ENCODE peak calls at places on chromosomes 5 and 9, in four cellular contexts. B is H54, Z is ovary, O is GM12891. V is an unnamed sample.

GRCh38 chr9:129068110-129068509 is 12.8 kb upstream of the DOLPP1 start:
- DNase-seq in B (no peak), Z (no peak), O (no peak), V (no peak)

GRCh38 chr5:176353533-176353932 is 8.0 kb downstream of the KIAA1191 start:
- DNase-seq in B (no peak), Z (no peak), O (no peak), V (no peak)

GRCh38 chr9:96217756-96218693 is 84.0 kb downstream of the HSD17B3 start:
- DNase-seq in B (peak; percentile 99), Z (peak; percentile 92), O (peak; percentile 86), V (peak; percentile 81)

GRCh38 chr5:91641730-91642350 is 258.7 kb upstream of the ARRDC3 start:
- DNase-seq in B (no peak), Z (no peak), O (no peak), V (peak; percentile 44)

GRCh38 chr5:179867476-179867875 is 8.9 kb upstream of the MRNIP start:
- DNase-seq in B (no peak), Z (no peak), O (no peak), V (no peak)

GRCh38 chr9:88651682-88652633 is 117.0 kb downstream of the NXNL2 start:
- DNase-seq in B (peak; percentile 90), Z (peak; percentile 90), O (no peak), V (peak; percentile 61)

GRCh38 chr5:88396635-88397285 is 128.1 kb upstream of the TMEM161B start:
- DNase-seq in B (no peak), Z (no peak), O (no peak), V (no peak)

GRCh38 chr5:62460578-62460983 is 48.0 kb downstream of the IPO11 start:
- DNase-seq in B (no peak), Z (no peak), O (peak; percentile 17), V (peak; percentile 63)

GRCh38 chr5:148569948-148570347 is 84.4 kb downstream of the HTR4 start:
- DNase-seq in B (no peak), Z (no peak), O (no peak), V (no peak)

GRCh38 chr9:107281164-107281563 is 1.9 kb upstream of the RAD23B start:
- DNase-seq in B (no peak), Z (no peak), O (no peak), V (peak; percentile 44)

GRCh38 chr5:77230727-77231469 is 20.4 kb downstream of the PDE8B start:
- DNase-seq in B (no peak), Z (no peak), O (no peak), V (peak; percentile 55)

GRCh38 chr5:73160239-73160671 is 12.7 kb upstream of the TMEM174 start:
- DNase-seq in B (no peak), Z (no peak), O (no peak), V (peak; percentile 71)

GRCh38 chr5:179195561-179196419 is 135.6 kb downstream of the ZNF354C start:
- DNase-seq in B (no peak), Z (no peak), O (no peak), V (no peak)

GRCh38 chr9:69649566-69650260 is 22.5 kb downstream of the APBA1 start:
- DNase-seq in B (no peak), Z (no peak), O (no peak), V (no peak)

GRCh38 chr9:92775466-92775865 is 10.8 kb upstream of the BICD2 start:
- DNase-seq in B (no peak), Z (no peak), O (no peak), V (no peak)

GRCh38 chr5:128539038-128539429 is 989 bp upstream of the FBN2 start:
- DNase-seq in B (no peak), Z (no peak), O (no peak), V (peak; percentile 43)

GRCh38 chr5:128537306-128537998 is 593 bp downstream of the FBN2 start:
- DNase-seq in B (no peak), Z (peak; percentile 41), O (peak; percentile 9), V (peak; percentile 86)

GRCh38 chr5:128536861-128537305 is 1.2 kb downstream of the FBN2 start:
- DNase-seq in B (no peak), Z (no peak), O (no peak), V (no peak)

GRCh38 chr5:128538249-128539037 is 398 bp upstream of the FBN2 start:
- DNase-seq in B (no peak), Z (peak; percentile 43), O (no peak), V (peak; percentile 86)

GRCh38 chr5:128537999-128538248 is at the start of gene FBN2:
- DNase-seq in B (no peak), Z (no peak), O (no peak), V (no peak)
- TF ChIP-seq POLR2A in B (no peak), Z (no peak), O (no peak), V (no peak)

DNA sequence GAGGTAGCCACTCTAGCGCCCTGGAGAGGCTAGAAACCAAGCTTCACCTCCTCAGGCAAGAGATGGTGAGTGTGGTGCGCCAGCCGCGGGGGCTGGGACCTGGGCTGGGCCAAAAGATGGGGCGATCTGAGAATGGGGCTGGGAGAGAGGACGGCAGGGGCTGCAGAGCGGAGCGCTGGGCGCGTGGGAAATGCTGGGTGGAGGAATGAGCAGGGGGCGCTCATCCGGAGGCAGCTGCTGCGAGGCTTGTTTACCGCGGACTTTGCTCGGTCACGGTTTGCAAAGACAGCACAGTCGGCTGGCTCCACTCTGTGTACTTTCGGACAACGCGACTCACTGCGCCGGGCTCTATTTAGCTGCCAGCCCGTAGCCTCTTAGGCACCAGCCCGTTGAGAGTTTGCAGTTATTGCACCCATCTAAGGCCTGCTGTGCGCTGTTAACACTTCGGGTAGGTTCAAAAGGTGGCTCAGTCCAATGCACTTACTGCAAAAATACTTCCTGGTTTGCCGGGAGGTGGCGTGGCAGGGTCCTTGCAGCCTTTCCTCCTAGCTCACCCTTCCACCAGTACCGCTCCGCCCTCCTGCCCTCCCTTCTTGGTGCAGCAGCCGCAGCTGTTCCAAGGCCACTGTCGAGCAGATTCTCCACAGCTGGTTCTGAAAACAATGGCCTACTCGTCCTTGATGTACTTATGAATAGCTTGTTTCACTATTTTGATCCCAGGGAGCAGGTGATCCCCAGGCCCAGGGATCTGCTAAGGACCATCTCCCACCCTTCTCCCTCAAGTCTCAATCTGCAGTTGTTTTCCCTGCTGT is 1.3 kb downstream of the LURAP1L start:
- DNase-seq in B (peak; percentile 61), Z (peak; percentile 87), O (no peak), V (peak; percentile 50)
- TF ChIP-seq POLR2A in B (peak; percentile 18), Z (no peak), O (no peak), V (no peak)

DNA sequence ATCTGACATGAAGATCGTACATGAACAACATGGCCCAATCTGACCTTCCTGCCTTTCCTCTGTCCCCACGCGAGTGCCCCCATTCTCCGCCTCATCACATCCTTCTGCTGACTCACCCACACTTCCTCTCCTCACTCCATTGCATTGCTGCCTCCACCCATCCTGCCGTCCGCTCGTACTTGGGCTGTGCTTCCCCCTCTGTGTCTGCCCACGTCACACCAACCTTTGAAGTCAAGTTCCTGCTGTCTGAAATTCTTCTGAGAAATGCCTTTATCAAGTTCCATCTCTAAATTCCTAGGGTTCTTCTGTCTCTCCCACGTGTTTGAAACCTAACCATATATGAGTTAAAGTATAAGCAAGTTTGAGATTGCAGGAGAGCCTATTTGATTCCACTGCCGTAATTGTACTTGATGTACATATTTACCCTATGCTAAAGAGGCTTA is 18.0 kb upstream of the STARD4 start:
- DNase-seq in B (peak; percentile 51), Z (no peak), O (peak; percentile 20), V (peak; percentile 79)
- TF ChIP-seq POLR2A in B (peak; percentile 27), Z (no peak), O (no peak), V (no peak)

GRCh38 chr5:78534148-78535009 is 114.2 kb downstream of the LHFPL2 start:
- DNase-seq in B (peak; percentile 58), Z (no peak), O (no peak), V (peak; percentile 53)
- TF ChIP-seq POLR2A in B (peak; percentile 15), Z (no peak), O (no peak), V (no peak)

GRCh38 chr5:65562731-65563701 is at the start of the genes CENPK and PPWD1:
- DNase-seq in B (peak; percentile 80), Z (peak; percentile 93), O (peak; percentile 60), V (peak; percentile 97)
- TF ChIP-seq POLR2A in B (peak; percentile 72), Z (peak; percentile 61), O (peak; percentile 75), V (peak; percentile 93)

GRCh38 chr9:36572515-36573418 is at the start of gene MELK:
- DNase-seq in B (peak; percentile 63), Z (peak; percentile 88), O (peak; percentile 94), V (peak; percentile 82)
- TF ChIP-seq POLR2A in B (peak; percentile 47), Z (peak; percentile 9), O (peak; percentile 90), V (peak; percentile 72)

GRCh38 chr5:16936150-16937022 is at the start of gene MYO10:
- DNase-seq in B (peak; percentile 89), Z (peak; percentile 94), O (peak; percentile 35), V (peak; percentile 63)
- TF ChIP-seq POLR2A in B (peak; percentile 59), Z (peak; percentile 48), O (no peak), V (peak; percentile 11)

GRCh38 chr9:110255064-110255416 is 1.3 kb downstream of the TXN start:
- DNase-seq in B (no peak), Z (peak; percentile 31), O (no peak), V (no peak)

GRCh38 chr9:110256142-110256391 is 240 bp downstream of the TXN start:
- DNase-seq in B (peak; percentile 31), Z (no peak), O (no peak), V (no peak)

GRCh38 chr9:110254500-110254899 is 1.8 kb downstream of the TXN start:
- DNase-seq in B (no peak), Z (no peak), O (no peak), V (no peak)

GRCh38 chr9:110256392-110257096 is at the start of gene TXN:
- DNase-seq in B (peak; percentile 93), Z (peak; percentile 93), O (peak; percentile 64), V (peak; percentile 92)

GRCh38 chr9:110255417-110256141 is 728 bp downstream of the TXN start:
- DNase-seq in B (peak; percentile 80), Z (peak; percentile 69), O (peak; percentile 21), V (peak; percentile 77)
- TF ChIP-seq POLR2A in B (peak; percentile 38), Z (peak; percentile 11), O (no peak), V (peak; percentile 40)